ENCODE peak calls at places on chromosomes 13 and 19, in seven cellular contexts. V, Y, C, Q, F, T and X are unnamed samples.

GRCh38 chr19:4744451-4745170 is 21.0 kb upstream of the DPP9 start:
- DNase-seq in V (peak), Y (peak), C (no peak), Q (peak), F (no peak), T (peak), X (peak)

GRCh38 chr13:43769552-43769951 is 17.2 kb downstream of the ENOX1 start:
- DNase-seq in V (no peak), Y (no peak), C (no peak), Q (no peak), F (no peak), T (no peak), X (no peak)

GRCh38 chr19:50932018-50932689 is 20.7 kb downstream of the KLK5 start:
- DNase-seq in V (no peak), Y (no peak), C (no peak), Q (no peak), F (no peak), T (no peak), X (no peak)

GRCh38 chr13:105340061-105340606 is 1195.3 kb downstream of the EFNB2 start:
- DNase-seq in V (no peak), Y (no peak), C (no peak), Q (no peak), F (no peak), T (no peak), X (no peak)

GRCh38 chr19:1445932-1446712 is 3.8 kb upstream of the APC2 start:
- DNase-seq in V (no peak), Y (no peak), C (no peak), Q (no peak), F (no peak), T (no peak), X (no peak)

GRCh38 chr13:107211073-107211472 is 643.1 kb upstream of the ARGLU1 start:
- DNase-seq in V (peak), Y (peak), C (peak), Q (peak), F (no peak), T (peak), X (peak)

GRCh38 chr13:46961719-46962118 is 64.9 kb upstream of the HTR2A start:
- DNase-seq in V (peak), Y (peak), C (no peak), Q (peak), F (no peak), T (peak), X (peak)

GRCh38 chr19:20359933-20360720 is 193.1 kb downstream of the ZNF486 start:
- DNase-seq in V (peak), Y (no peak), C (no peak), Q (no peak), F (no peak), T (no peak), X (no peak)

GRCh38 chr19:3450796-3451411 is 29.4 kb downstream of the SMIM24 start:
- DNase-seq in V (peak), Y (peak), C (peak), Q (peak), F (peak), T (peak), X (peak)

GRCh38 chr13:51729853-51730553 is 74.0 kb downstream of the DHRS12 start:
- DNase-seq in V (peak), Y (peak), C (peak), Q (peak), F (no peak), T (no peak), X (no peak)

GRCh38 chr13:41289463-41289881 is 21.6 kb upstream of the NAA16 start:
- DNase-seq in V (no peak), Y (no peak), C (no peak), Q (no peak), F (no peak), T (no peak), X (no peak)

GRCh38 chr19:54373781-54374266 is 9.1 kb upstream of the LAIR1 start:
- DNase-seq in V (peak), Y (no peak), C (no peak), Q (no peak), F (no peak), T (no peak), X (no peak)

GRCh38 chr13:50119593-50119992 is 104.3 kb downstream of the KCNRG start:
- DNase-seq in V (no peak), Y (peak), C (no peak), Q (no peak), F (no peak), T (no peak), X (no peak)

GRCh38 chr13:46964789-46965527 is 68.1 kb upstream of the HTR2A start:
- DNase-seq in V (no peak), Y (peak), C (no peak), Q (no peak), F (no peak), T (peak), X (no peak)

GRCh38 chr13:46687810-46688209 is 109.2 kb downstream of the ESD start:
- DNase-seq in V (peak), Y (peak), C (no peak), Q (no peak), F (no peak), T (no peak), X (peak)

GRCh38 chr19:55188620-55189019 is 8.5 kb upstream of the SYT5 start:
- DNase-seq in V (no peak), Y (peak), C (no peak), Q (no peak), F (no peak), T (no peak), X (no peak)

GRCh38 chr19:39543477-39543857 is 3.5 kb upstream of the EID2 start:
- DNase-seq in V (no peak), Y (no peak), C (no peak), Q (no peak), F (no peak), T (no peak), X (no peak)

GRCh38 chr19:10420444-10421239 is at the start of gene PDE4A:
- DNase-seq in V (no peak), Y (peak), C (no peak), Q (no peak), F (no peak), T (no peak), X (no peak)

GRCh38 chr13:44439615-44440014 is 66.0 kb downstream of the SERP2 start:
- DNase-seq in V (no peak), Y (no peak), C (no peak), Q (no peak), F (no peak), T (no peak), X (no peak)

GRCh38 chr13:76397413-76397812 is 488.8 kb downstream of the KCTD12 start:
- DNase-seq in V (no peak), Y (no peak), C (no peak), Q (no peak), F (no peak), T (no peak), X (no peak)

GRCh38 chr19:39401549-39402416 is 4.9 kb upstream of the ZFP36 start:
- DNase-seq in V (peak), Y (peak), C (peak), Q (peak), F (peak), T (no peak), X (no peak)

GRCh38 chr19:1651548-1652394 is 644 bp downstream of the TCF3 start:
- DNase-seq in V (peak), Y (peak), C (no peak), Q (no peak), F (no peak), T (no peak), X (no peak)

GRCh38 chr19:21117041-21117907 is 24.6 kb upstream of the ZNF431 start:
- DNase-seq in V (no peak), Y (no peak), C (no peak), Q (no peak), F (no peak), T (no peak), X (no peak)

GRCh38 chr13:31947105-31947504 is 84.5 kb upstream of the FRY start:
- DNase-seq in V (peak), Y (no peak), C (no peak), Q (no peak), F (no peak), T (no peak), X (no peak)

GRCh38 chr19:15863272-15863671 is 34.6 kb downstream of the CYP4F2 start:
- DNase-seq in V (no peak), Y (no peak), C (no peak), Q (no peak), F (no peak), T (no peak), X (no peak)

GRCh38 chr19:3179739-3180293 is 1.2 kb downstream of the S1PR4 start:
- DNase-seq in V (no peak), Y (no peak), C (peak), Q (no peak), F (no peak), T (no peak), X (no peak)

GRCh38 chr13:75749407-75749806 is 113.3 kb downstream of the LMO7 start:
- DNase-seq in V (no peak), Y (peak), C (peak), Q (peak), F (no peak), T (no peak), X (no peak)

GRCh38 chr13:111668451-111668850 is 348.0 kb downstream of the TEX29 start:
- DNase-seq in V (no peak), Y (no peak), C (no peak), Q (no peak), F (no peak), T (no peak), X (no peak)

GRCh38 chr19:33306191-33306590 is 3.9 kb upstream of the CEBPA start:
- DNase-seq in V (no peak), Y (no peak), C (no peak), Q (no peak), F (no peak), T (no peak), X (no peak)

GRCh38 chr19:33303791-33304759 is 1.7 kb upstream of the CEBPA start:
- DNase-seq in V (peak), Y (peak), C (no peak), Q (no peak), F (peak), T (no peak), X (no peak)

GRCh38 chr19:33302974-33303790 is 848 bp upstream of the CEBPA start:
- DNase-seq in V (peak), Y (peak), C (peak), Q (no peak), F (peak), T (no peak), X (no peak)

GRCh38 chr19:33306853-33307792 is 4.8 kb upstream of the CEBPA start:
- DNase-seq in V (peak), Y (no peak), C (no peak), Q (no peak), F (no peak), T (no peak), X (no peak)

GRCh38 chr19:33304760-33305647 is 2.7 kb upstream of the CEBPA start:
- DNase-seq in V (peak), Y (no peak), C (no peak), Q (no peak), F (peak), T (no peak), X (no peak)
- H3K4me3 ChIP-seq in V (no peak), Y (no peak), C (no peak), Q (no peak), F (no peak), T (no peak), X (no peak)

GRCh38 chr19:48512504-48513288 is 1.1 kb upstream of the LMTK3 start:
- DNase-seq in V (no peak), Y (no peak), C (no peak), Q (no peak), F (no peak), T (no peak), X (no peak)

GRCh38 chr19:48510421-48511268 is 990 bp downstream of the LMTK3 start:
- DNase-seq in V (peak), Y (peak), C (peak), Q (no peak), F (no peak), T (no peak), X (no peak)

GRCh38 chr19:48511800-48512503 is at the start of gene LMTK3:
- DNase-seq in V (peak), Y (peak), C (no peak), Q (no peak), F (no peak), T (no peak), X (no peak)

GRCh38 chr19:48509467-48510194 is 2.0 kb downstream of the LMTK3 start:
- DNase-seq in V (no peak), Y (no peak), C (no peak), Q (no peak), F (no peak), T (no peak), X (no peak)

DNA sequence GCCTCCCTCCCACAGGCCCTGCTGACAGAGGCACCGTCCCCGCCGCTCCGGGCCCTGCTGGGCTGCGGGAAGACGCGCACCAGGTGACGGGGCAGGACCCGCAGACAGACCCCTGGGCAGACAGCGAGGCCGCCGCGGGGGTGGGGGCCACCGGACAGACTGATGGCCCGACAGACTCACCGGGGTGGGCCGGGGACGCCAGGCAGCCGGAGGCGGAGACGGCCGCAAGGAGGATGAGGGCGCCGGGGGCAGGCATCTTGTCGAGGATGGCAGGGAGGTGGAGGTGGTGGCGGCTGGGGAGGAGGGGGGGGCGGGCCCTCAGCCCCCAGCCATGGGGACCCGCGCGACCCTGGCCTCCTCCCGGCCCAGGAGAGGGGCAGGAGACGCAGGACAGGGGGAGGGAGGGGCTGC is 309 bp downstream of the LMTK3 start:
- DNase-seq in V (no peak), Y (no peak), C (no peak), Q (no peak), F (no peak), T (no peak), X (no peak)
- H3K4me3 ChIP-seq in V (no peak), Y (peak), C (no peak), Q (peak), F (peak), T (no peak), X (peak)

GRCh38 chr19:34273121-34273845 is 18.9 kb downstream of the GARRE1 start:
- DNase-seq in V (no peak), Y (no peak), C (no peak), Q (no peak), F (no peak), T (no peak), X (no peak)
- H3K4me3 ChIP-seq in V (no peak), Y (no peak), C (no peak), Q (no peak), F (no peak), T (no peak), X (no peak)

GRCh38 chr13:20769834-20770233 is 3.9 kb downstream of the EEF1AKMT1 start:
- DNase-seq in V (no peak), Y (no peak), C (no peak), Q (no peak), F (no peak), T (no peak), X (no peak)

GRCh38 chr13:20775961-20776360 is 2.2 kb upstream of the EEF1AKMT1 start:
- DNase-seq in V (no peak), Y (no peak), C (no peak), Q (no peak), F (no peak), T (no peak), X (no peak)

GRCh38 chr13:20773194-20774080 is at the start of gene EEF1AKMT1:
- DNase-seq in V (peak), Y (peak), C (peak), Q (peak), F (peak), T (peak), X (peak)

GRCh38 chr13:20774746-20775145 is 985 bp upstream of the EEF1AKMT1 start:
- DNase-seq in V (no peak), Y (no peak), C (no peak), Q (no peak), F (no peak), T (no peak), X (no peak)

GRCh38 chr13:20772401-20773131 is 1.2 kb downstream of the EEF1AKMT1 start:
- DNase-seq in V (no peak), Y (peak), C (no peak), Q (no peak), F (no peak), T (no peak), X (no peak)
- H3K4me3 ChIP-seq in V (peak), Y (peak), C (peak), Q (peak), F (peak), T (peak), X (peak)

GRCh38 chr19:47133021-47133471 is 2.4 kb downstream of the SAE1 start:
- DNase-seq in V (no peak), Y (no peak), C (no peak), Q (no peak), F (no peak), T (no peak), X (no peak)
- H3K4me3 ChIP-seq in V (no peak), Y (no peak), C (no peak), Q (no peak), F (no peak), T (no peak), X (no peak)

GRCh38 chr13:79468402-79468801 is 12.6 kb upstream of the NDFIP2 start:
- DNase-seq in V (no peak), Y (no peak), C (no peak), Q (no peak), F (no peak), T (no peak), X (no peak)
- H3K4me3 ChIP-seq in V (no peak), Y (no peak), C (no peak), Q (no peak), F (no peak), T (no peak), X (no peak)

GRCh38 chr13:94192576-94192975 is 286.9 kb downstream of the DCT start:
- DNase-seq in V (peak), Y (peak), C (no peak), Q (no peak), F (no peak), T (no peak), X (no peak)

GRCh38 chr13:94186470-94186869 is 293.0 kb downstream of the DCT start:
- DNase-seq in V (no peak), Y (no peak), C (no peak), Q (no peak), F (no peak), T (no peak), X (no peak)

GRCh38 chr13:94188173-94188869 is 291.2 kb downstream of the DCT start:
- DNase-seq in V (no peak), Y (no peak), C (no peak), Q (no peak), F (no peak), T (no peak), X (no peak)
- H3K4me3 ChIP-seq in V (no peak), Y (no peak), C (no peak), Q (no peak), F (no peak), T (no peak), X (no peak)